ENCODE peak calls at places on chromosomes 4 and X, in four cellular contexts. I is upper lobe of right lung, R is uterus, V is SK-N-SH. K is an unnamed sample.

GRCh38 chr4:37793562-37793961 is 32.9 kb upstream of the PGM2 start:
- DNase-seq in V (no peak), R (no peak), I (no peak), K (no peak)

GRCh38 chrX:28058906-28059305 is 77.7 kb upstream of the DCAF8L1 start:
- DNase-seq in I (no peak), V (no peak), R (no peak), K (no peak)

GRCh38 chrX:53494427-53494826 is 60.3 kb upstream of the HSD17B10 start:
- DNase-seq in R (no peak), I (no peak), V (peak; percentile 17), K (no peak)

GRCh38 chrX:134236690-134237362 is at the start of gene CCDC160:
- DNase-seq in V (peak; percentile 82), R (peak; percentile 14), I (peak; percentile 73), K (peak; percentile 76)

GRCh38 chr4:128718793-128719192 is 90.7 kb upstream of the JADE1 start:
- DNase-seq in V (no peak), I (no peak), R (no peak), K (no peak)

GRCh38 chrX:75278991-75279390 is 5.1 kb downstream of the UPRT start:
- DNase-seq in I (no peak), V (no peak), R (no peak), K (no peak)

GRCh38 chrX:120604359-120604782 is 470 bp downstream of the MCTS1 start:
- DNase-seq in I (no peak), V (peak; percentile 55), R (no peak), K (no peak)

GRCh38 chr4:9997881-9998280 is 23.4 kb downstream of the SLC2A9 start:
- DNase-seq in V (no peak), I (no peak), R (no peak), K (no peak)

GRCh38 chrX:16711219-16712115 is 1.0 kb downstream of the CTPS2 start:
- DNase-seq in V (peak; percentile 44), I (no peak), R (no peak), K (no peak)

GRCh38 chrX:7330971-7331746 is 183.2 kb upstream of the PUDP start:
- DNase-seq in V (no peak), R (peak; percentile 29), I (no peak), K (peak; percentile 32)

GRCh38 chr4:147591048-147591577 is 26.1 kb upstream of the TMEM184C start:
- DNase-seq in V (no peak), I (no peak), R (no peak), K (no peak)

GRCh38 chr4:159608434-159608833 is 505.6 kb downstream of the RAPGEF2 start:
- DNase-seq in R (no peak), I (no peak), V (no peak), K (no peak)

GRCh38 chr4:38940476-38940875 is 72.9 kb downstream of the FAM114A1 start:
- DNase-seq in R (no peak), I (no peak), V (no peak), K (no peak)
- H3K36me3 ChIP-seq in R (no peaks in the 10 kb centered on the region), I (peaks cover 80% of the 10 kb centered on the region), V (peaks cover 2% of the 10 kb centered on the region), K (peaks cover 63% of the 10 kb centered on the region)

DNA sequence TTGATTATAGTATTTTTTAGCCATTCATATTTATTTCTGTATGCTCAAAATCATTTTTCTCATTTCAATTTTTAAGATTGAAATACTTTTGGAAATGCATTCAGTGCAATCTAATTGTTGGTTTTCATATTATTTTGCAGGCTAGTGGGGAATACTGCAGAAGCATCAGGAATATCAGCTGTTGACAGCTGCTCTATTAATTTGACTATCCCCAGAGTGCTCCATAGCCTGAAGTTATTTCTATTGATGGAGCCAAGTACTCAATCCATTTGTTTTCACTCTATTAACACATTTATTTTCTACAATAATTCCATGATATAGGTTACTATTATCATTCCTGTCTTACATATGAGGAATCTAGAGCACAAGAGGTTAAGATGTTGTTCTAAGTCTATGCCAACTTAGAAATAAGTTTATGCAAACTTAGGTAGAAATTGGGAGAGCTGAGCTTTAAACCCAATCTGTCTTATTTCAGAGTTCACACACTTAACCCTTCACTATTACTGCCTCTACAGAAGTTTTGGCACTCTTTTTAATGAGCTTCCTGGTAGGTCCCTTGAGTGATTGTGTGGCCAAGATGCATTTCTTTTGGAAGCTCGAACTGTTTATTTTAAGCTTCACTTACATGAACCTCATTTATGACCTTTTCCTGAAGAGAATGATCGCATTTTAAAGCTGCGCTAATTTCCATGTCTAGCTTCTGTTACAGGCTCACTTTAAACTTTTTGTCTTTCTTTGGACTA is 65.6 kb upstream of the PCDH18 start:
- DNase-seq in V (no peak), R (no peak), I (no peak), K (no peak)
- H3K27ac ChIP-seq in V (no peak overlapping the region), R (no peak overlapping the region), I (no peak overlapping the region), K (no peak overlapping the region)

GRCh38 chr4:119034276-119035008 is 101.2 kb upstream of the MYOZ2 start:
- DNase-seq in I (no peak), R (no peak), V (no peak), K (no peak)
- H3K4me1 ChIP-seq in I (peaks cover 12% of the 10 kb centered on the region), R (peaks cover 8% of the 10 kb centered on the region), V (peaks cover 3% of the 10 kb centered on the region), K (peaks cover 36% of the 10 kb centered on the region)

GRCh38 chr4:39846705-39847104 is 131.0 kb downstream of the PDS5A start:
- DNase-seq in I (no peak), R (no peak), V (no peak), K (no peak)
- H3K36me3 ChIP-seq in I (peaks cover 68% of the 10 kb centered on the region), R (no peaks in the 10 kb centered on the region), V (peaks cover 40% of the 10 kb centered on the region), K (peaks cover 4% of the 10 kb centered on the region)

K was measured in psoas muscle.